ENCODE peak calls at places on chromosomes 4 and X, in ten cellular contexts. S is Jurkat, Clone E6-1; U is left lung; P is stimulated activated naive B cell treated with anti-CD40 and anti-IgM and Interleukin-4, amounts not matched to agents 10 μg/mL and 1 μg/mL and 100 μg/mL, for 72 hours; O is fibroblast of mammary gland; B is HFFc6; W is choroid plexus epithelial cell; M is stimulated activated CD4-positive, alpha-beta T cell treated with anti-CD3 and anti-CD28 coated beads, Interleukin-4, amount 100 ng/mL, for 48 hours; R is GM12865; K is head of caudate nucleus. C is an unnamed sample.
A peak's percentile ranks its signal among the peaks of the same experiment; 100 is the strongest.

GRCh38 chr4:108029321-108029720 is 39.6 kb downstream of the HADH start:
- DNase-seq in S (peak; percentile 58), U (no peak), P (no peak), O (no peak), B (no peak), W (peak; percentile 33), M (no peak), R (no peak), K (no peak), C (no peak)

GRCh38 chrX:86946569-86946968 is 571.0 kb upstream of the KLHL4 start:
- DNase-seq in S (peak; percentile 10), U (no peak), P (no peak), O (peak; percentile 31), B (no peak), W (peak; percentile 30), M (no peak), R (peak; percentile 5), K (peak; percentile 19), C (peak; percentile 14)

GRCh38 chrX:39152106-39152649 is 350.9 kb downstream of the MID1IP1 start:
- DNase-seq in S (peak; percentile 7), U (no peak), P (no peak), O (peak; percentile 16), B (no peak), W (peak; percentile 4), M (peak; percentile 45), R (peak; percentile 40), K (no peak), C (peak; percentile 90)

GRCh38 chr4:173014113-173014558 is 154.5 kb upstream of the GALNT7 start:
- DNase-seq in S (no peak), U (no peak), P (no peak), O (peak; percentile 83), B (peak; percentile 37), W (peak; percentile 82), M (no peak), R (no peak), K (no peak), C (no peak)

GRCh38 chr4:182604953-182605352 is 312.2 kb downstream of the DCTD start:
- DNase-seq in S (no peak), U (no peak), P (no peak), O (peak; percentile 35), B (peak; percentile 28), W (peak; percentile 60), M (no peak), R (no peak), K (no peak), C (no peak)

GRCh38 chr4:56698329-56698728 is 17.2 kb upstream of the HOPX start:
- DNase-seq in S (no peak), U (peak; percentile 73), P (no peak), O (peak; percentile 56), B (no peak), W (peak; percentile 43), M (no peak), R (no peak), K (no peak), C (no peak)

GRCh38 chrX:153634832-153635231 is 12.2 kb upstream of the DUSP9 start:
- DNase-seq in S (no peak), U (no peak), P (no peak), O (no peak), B (no peak), W (no peak), M (no peak), R (no peak), K (no peak), C (no peak)

GRCh38 chr4:164136181-164136616 is 617.7 kb upstream of the SMIM31 start:
- DNase-seq in S (no peak), U (no peak), P (no peak), O (peak; percentile 1), B (no peak), W (peak; percentile 30), M (no peak), R (no peak), K (no peak), C (no peak)

GRCh38 chr4:174099712-174100111 is 183.8 kb downstream of the FBXO8 start:
- DNase-seq in S (no peak), U (no peak), P (no peak), O (no peak), B (no peak), W (no peak), M (no peak), R (no peak), K (no peak), C (no peak)

GRCh38 chr4:84327526-84327925 is 171.6 kb downstream of the NKX6-1 start:
- DNase-seq in S (no peak), U (no peak), P (no peak), O (no peak), B (no peak), W (no peak), M (no peak), R (no peak), K (no peak), C (no peak)

GRCh38 chr4:177308125-177308524 is 1.5 kb upstream of the NEIL3 start:
- DNase-seq in S (no peak), U (peak; percentile 74), P (no peak), O (peak; percentile 93), B (peak; percentile 88), W (peak; percentile 41), M (no peak), R (no peak), K (no peak), C (no peak)

GRCh38 chrX:119654112-119654531 is 38.8 kb downstream of the SEPTIN6 start:
- DNase-seq in S (no peak), U (no peak), P (no peak), O (peak; percentile 87), B (peak; percentile 38), W (peak; percentile 89), M (no peak), R (no peak), K (peak; percentile 36), C (no peak)

GRCh38 chr4:162841769-162842168 is 324.9 kb downstream of the NAF1 start:
- DNase-seq in S (no peak), U (no peak), P (no peak), O (no peak), B (no peak), W (peak; percentile 12), M (no peak), R (no peak), K (no peak), C (no peak)

GRCh38 chr4:68576272-68577100 is at the start of gene UGT2B17:
- DNase-seq in S (no peak), U (no peak), P (peak; percentile 53), O (no peak), B (no peak), W (no peak), M (no peak), R (peak; percentile 89), K (no peak), C (no peak)